ENCODE peak calls at places on chromosomes 2 and 18, in six cellular contexts. X is mesendoderm, J is esophagus squamous epithelium, N is aorta, U is adrenal gland, T is psoas muscle. F is an unnamed sample.

GRCh38 chr2:207692206-207693065 is 19.0 kb upstream of the CCNYL1 start:
- DNase-seq in X (peak; percentile 66), J (no peak), N (peak; percentile 54), U (peak; percentile 49), T (no peak), F (peak; percentile 64)

GRCh38 chr18:11498821-11499220 is 110.6 kb upstream of the SLC35G4 start:
- DNase-seq in X (no peak), J (no peak), N (no peak), U (no peak), T (no peak), F (no peak)

GRCh38 chr2:158325031-158325781 is 131.3 kb downstream of the CCDC148 start:
- DNase-seq in X (no peak), J (no peak), N (no peak), U (no peak), T (no peak), F (no peak)

GRCh38 chr2:150487537-150488429 is at the start of gene RND3:
- DNase-seq in X (peak; percentile 99), J (peak; percentile 31), N (peak; percentile 97), U (peak; percentile 98), T (peak; percentile 93), F (peak; percentile 99)

GRCh38 chr2:98569197-98569793 is 39.0 kb downstream of the COA5 start:
- DNase-seq in X (peak; percentile 61), J (no peak), N (no peak), U (no peak), T (peak; percentile 39), F (peak; percentile 47)

GRCh38 chr2:240821429-240821778 is 1.4 kb upstream of the KIF1A start:
- DNase-seq in X (no peak), J (no peak), N (no peak), U (no peak), T (no peak), F (no peak)

GRCh38 chr2:235893129-235893698 is 275.0 kb downstream of the GBX2 start:
- DNase-seq in X (no peak), J (no peak), N (no peak), U (no peak), T (no peak), F (no peak)

GRCh38 chr2:10080536-10081304 is 509 bp upstream of the CYS1 start:
- DNase-seq in X (no peak), J (no peak), N (no peak), U (no peak), T (peak; percentile 23), F (no peak)

GRCh38 chr18:48761582-48761981 is 189.2 kb downstream of the SMAD7 start:
- DNase-seq in X (no peak), J (no peak), N (no peak), U (no peak), T (peak; percentile 14), F (no peak)

GRCh38 chr2:238972146-238972445 is 124.2 kb downstream of the TWIST2 start:
- DNase-seq in X (no peak), J (no peak), N (no peak), U (no peak), T (no peak), F (no peak)

GRCh38 chr18:63307555-63308200 is 11.9 kb downstream of the BCL2 start:
- DNase-seq in X (no peak), J (no peak), N (no peak), U (no peak), T (no peak), F (no peak)

GRCh38 chr2:218387369-218388194 is 5.5 kb downstream of the SLC11A1 start:
- DNase-seq in X (peak; percentile 83), J (no peak), N (peak; percentile 67), U (peak; percentile 64), T (peak; percentile 59), F (peak; percentile 62)

GRCh38 chr2:74119324-74119723 is 28.4 kb downstream of the BOLA3 start:
- DNase-seq in X (no peak), J (no peak), N (no peak), U (no peak), T (no peak), F (peak; percentile 22)

GRCh38 chr2:54669677-54670484 is 53.6 kb upstream of the EML6 start:
- DNase-seq in X (no peak), J (no peak), N (no peak), U (peak; percentile 77), T (no peak), F (peak; percentile 80)

GRCh38 chr2:14330884-14331283 is 301.6 kb upstream of the LRATD1 start:
- DNase-seq in X (peak; percentile 26), J (no peak), N (no peak), U (no peak), T (no peak), F (no peak)

GRCh38 chr2:37656512-37657423 is 14.7 kb downstream of the CDC42EP3 start:
- DNase-seq in X (peak; percentile 90), J (no peak), N (no peak), U (no peak), T (no peak), F (peak; percentile 26)

GRCh38 chr2:45220227-45220626 is 211.0 kb upstream of the SIX2 start:
- DNase-seq in X (no peak), J (no peak), N (no peak), U (no peak), T (peak; percentile 38), F (no peak)

GRCh38 chr2:45227347-45227746 is 218.1 kb upstream of the SIX2 start:
- DNase-seq in X (no peak), J (no peak), N (no peak), U (no peak), T (no peak), F (no peak)

GRCh38 chr2:45224321-45224995 is 215.2 kb upstream of the SIX2 start:
- DNase-seq in X (no peak), J (no peak), N (no peak), U (no peak), T (no peak), F (no peak)

GRCh38 chr2:45224996-45225380 is 215.7 kb upstream of the SIX2 start:
- DNase-seq in X (no peak), J (no peak), N (no peak), U (no peak), T (no peak), F (no peak)

GRCh38 chr2:45223531-45223930 is 214.3 kb upstream of the SIX2 start:
- DNase-seq in X (peak; percentile 31), J (no peak), N (no peak), U (no peak), T (no peak), F (no peak)
- H3K4me3 ChIP-seq in X (no peak overlapping the region), J (no peak overlapping the region), N (no peak overlapping the region), U (no peak overlapping the region), T (no peak overlapping the region), F (no peak overlapping the region)

GRCh38 chr2:26629751-26630150 is 11.4 kb downstream of the CIB4 start:
- DNase-seq in X (no peak), J (no peak), N (no peak), U (no peak), T (no peak), F (no peak)
- H3K4me3 ChIP-seq in X (no peak overlapping the region), J (no peak overlapping the region), N (no peak overlapping the region), U (no peak overlapping the region), T (no peak overlapping the region), F (no peak overlapping the region)

GRCh38 chr2:234488913-234489451 is 7.9 kb downstream of the ARL4C start:
- DNase-seq in X (no peak), J (no peak), N (no peak), U (no peak), T (no peak), F (no peak)
- H3K4me3 ChIP-seq in X (no peak overlapping the region), J (no peak overlapping the region), N (no peak overlapping the region), U (no peak overlapping the region), T (no peak overlapping the region), F (no peak overlapping the region)

GRCh38 chr2:222733846-222734689 is 62.6 kb downstream of the MOGAT1 start:
- DNase-seq in X (no peak), J (no peak), N (peak; percentile 60), U (no peak), T (no peak), F (no peak)
- H3K4me3 ChIP-seq in X (no peak overlapping the region), J (no peak overlapping the region), N (no peak overlapping the region), U (no peak overlapping the region), T (no peak overlapping the region), F (no peak overlapping the region)

F was measured in A673.